ENCODE peak calls at places on chromosomes 6 and 20, in five cellular contexts. Q is GM12878, E is neural progenitor cell, R is fibroblast of lung, T is HCT116. A is an unnamed sample.

GRCh38 chr20:4169360-4170214 is 154.2 kb upstream of the RNF24 start:
- DNase-seq in E (no peak), Q (no peak), R (no peak), T (no peak), A (no peak)

GRCh38 chr6:166602928-166603690 is 16.6 kb upstream of the RAMACL start:
- DNase-seq in E (no peak), R (no peak), T (no peak), Q (no peak), A (no peak)

GRCh38 chr6:32580593-32580992 is 9.1 kb downstream of the HLA-DRB1 start:
- DNase-seq in E (no peak), R (no peak), T (no peak), Q (no peak), A (no peak)

GRCh38 chr6:19682859-19683258 is 154.3 kb upstream of the ID4 start:
- DNase-seq in Q (no peak), R (no peak), T (no peak), E (no peak), A (no peak)

GRCh38 chr6:2917065-2917464 is 14.0 kb upstream of the SERPINB9 start:
- DNase-seq in T (no peak), Q (no peak), E (peak; percentile 21), R (no peak), A (no peak)

GRCh38 chr6:143270026-143270425 is 180.5 kb downstream of the ADAT2 start:
- DNase-seq in Q (no peak), E (no peak), R (peak; percentile 87), T (no peak), A (no peak)

GRCh38 chr6:163416380-163416629 is 1.8 kb downstream of the QKI start:
- DNase-seq in R (no peak), T (no peak), Q (no peak), E (no peak), A (no peak)

GRCh38 chr20:17936791-17937687 is 31.6 kb downstream of the SNX5 start:
- DNase-seq in R (peak; percentile 60), T (no peak), Q (no peak), E (no peak), A (no peak)

GRCh38 chr6:42313941-42314570 is 96.4 kb upstream of the MRPS10 start:
- DNase-seq in Q (no peak), R (peak; percentile 68), T (no peak), E (no peak), A (no peak)

GRCh38 chr6:10749734-10750133 is 2.1 kb downstream of the TMEM14B start:
- DNase-seq in E (no peak), Q (no peak), R (no peak), T (no peak), A (no peak)

GRCh38 chr6:83868639-83869038 is 9.2 kb downstream of the CYB5R4 start:
- DNase-seq in Q (no peak), E (no peak), T (no peak), R (peak; percentile 83), A (no peak)

GRCh38 chr20:20593447-20594170 is 118.8 kb downstream of the RALGAPA2 start:
- DNase-seq in Q (no peak), R (peak; percentile 48), E (peak; percentile 87), T (peak; percentile 18), A (peak; percentile 37)

GRCh38 chr20:18625907-18626655 is 38.2 kb downstream of the DTD1 start:
- DNase-seq in T (no peak), E (no peak), R (no peak), Q (no peak), A (no peak)

DNA sequence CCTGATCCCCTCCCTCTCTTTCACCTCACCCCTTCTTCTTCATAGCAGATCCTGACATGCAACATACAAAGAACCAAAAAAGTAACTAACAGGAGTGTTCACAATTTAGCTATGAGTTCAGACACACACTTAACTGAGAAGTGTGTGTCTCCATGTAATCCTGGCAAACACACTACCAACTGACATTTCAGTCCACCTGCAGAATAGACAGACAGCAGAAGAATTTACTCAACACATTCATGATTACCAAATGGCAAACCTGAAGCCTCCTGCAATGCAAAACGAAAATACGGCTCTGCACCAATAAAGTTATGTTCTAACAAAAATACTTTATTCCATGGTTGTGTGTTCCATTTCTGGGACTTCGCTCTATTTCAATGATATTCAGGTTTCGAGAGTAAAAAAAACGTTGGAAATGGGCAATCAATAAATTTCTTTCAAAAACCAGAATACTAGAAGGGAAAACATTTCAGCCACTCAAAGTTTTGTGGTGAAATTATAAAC is 2.6 kb downstream of the BACH2 start:
- DNase-seq in T (no peak), Q (no peak), E (no peak), R (no peak), A (no peak)
- H3K4me1 ChIP-seq in T (peaks cover 13% of the 10 kb centered on the region), Q (no peaks in the 10 kb centered on the region), E (peaks cover 31% of the 10 kb centered on the region), R (peaks cover 2% of the 10 kb centered on the region), A (peaks cover 70% of the 10 kb centered on the region)

GRCh38 chr20:36835453-36836198 is 40.3 kb upstream of the TLDC2 start:
- DNase-seq in T (peak; percentile 80), R (peak; percentile 95), E (peak; percentile 95), Q (peak; percentile 87), A (peak; percentile 93)

GRCh38 chr20:36833275-36834020 is 42.5 kb upstream of the TLDC2 start:
- DNase-seq in R (no peak), Q (no peak), E (no peak), T (no peak), A (no peak)

GRCh38 chr20:36835025-36835424 is 40.9 kb upstream of the TLDC2 start:
- DNase-seq in Q (no peak), E (no peak), T (no peak), R (no peak), A (no peak)

GRCh38 chr20:36830791-36831691 is 44.9 kb upstream of the TLDC2 start:
- DNase-seq in E (no peak), R (peak; percentile 23), Q (no peak), T (no peak), A (no peak)

DNA sequence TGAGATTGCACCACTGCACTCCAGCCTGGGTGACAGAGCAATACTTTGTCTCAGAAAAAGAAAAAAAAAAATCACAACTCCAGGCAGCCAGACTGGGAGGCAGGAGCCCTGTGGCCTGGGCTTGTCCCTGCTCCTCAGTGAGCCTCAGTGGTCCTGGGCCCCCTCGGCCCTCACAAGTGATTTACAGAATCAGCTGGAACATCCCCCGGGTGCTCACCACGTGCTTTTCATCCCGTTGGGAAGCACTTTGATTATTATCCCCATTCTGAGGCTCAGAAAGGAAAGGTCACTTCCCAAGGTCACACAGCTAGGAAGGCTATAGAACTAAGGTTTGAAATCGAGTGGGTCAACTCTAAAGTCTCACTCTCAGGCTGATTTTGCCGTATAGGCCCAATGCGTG is 43.1 kb upstream of the TLDC2 start:
- DNase-seq in Q (no peak), T (no peak), E (no peak), R (no peak), A (no peak)
- H3K4me2 ChIP-seq in Q (no peak overlapping the region), T (peak overlapping the region; percentile 50), E (no peak overlapping the region), R (peak overlapping the region; percentile 21), A (no peak overlapping the region)

DNA sequence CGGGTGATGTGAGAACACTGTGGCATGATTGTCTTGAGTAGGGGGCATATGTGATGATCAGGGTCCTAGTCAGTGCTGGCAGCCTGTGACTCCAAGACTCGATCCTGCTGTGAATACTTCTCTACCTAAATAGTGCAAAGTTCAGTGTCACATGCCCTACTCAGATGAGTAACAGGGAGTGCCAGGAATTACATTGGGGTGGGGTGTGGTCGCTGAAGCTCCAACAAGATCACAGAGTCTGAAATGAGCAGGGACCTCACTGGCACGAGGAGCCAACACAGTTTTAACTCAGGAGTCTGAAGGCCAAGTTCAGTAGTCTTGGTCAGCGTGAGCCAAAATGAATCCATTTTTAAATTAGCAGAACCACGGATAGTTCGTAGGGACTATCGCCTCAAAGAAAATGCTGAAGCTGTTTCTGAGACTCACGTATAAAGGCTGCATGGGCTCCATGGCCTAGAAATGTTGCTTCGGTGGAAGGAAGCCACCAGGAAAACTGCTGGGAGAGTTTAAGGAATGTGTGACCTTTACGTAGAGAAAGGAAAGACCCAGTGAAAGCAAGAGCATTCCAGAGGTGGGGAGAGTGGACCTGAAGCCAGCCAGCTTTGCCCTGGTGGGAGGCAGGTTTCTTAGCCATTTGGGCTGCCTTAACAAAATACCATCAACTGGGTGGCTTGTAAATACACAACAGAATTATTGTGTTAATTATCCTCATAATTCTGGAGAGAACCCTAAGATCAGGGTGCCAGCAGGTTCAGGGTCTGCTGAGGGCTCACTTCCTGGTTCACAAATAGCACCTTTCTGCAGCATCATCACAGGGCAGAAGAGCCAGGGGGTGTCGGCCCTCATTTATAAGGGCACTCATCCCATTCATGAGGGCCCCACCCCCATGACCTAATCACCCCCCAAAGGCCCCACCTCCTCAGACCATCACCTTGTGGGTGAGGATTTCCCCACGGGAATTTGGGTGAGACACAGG is 72.0 kb downstream of the RPP40 start:
- DNase-seq in E (peak; percentile 36), T (no peak), Q (no peak), R (no peak), A (no peak)
- H3K27ac ChIP-seq in E (no peak overlapping the region), T (peak overlapping the region; percentile 15), Q (no peak overlapping the region), R (no peak overlapping the region), A (no peak overlapping the region)

DNA sequence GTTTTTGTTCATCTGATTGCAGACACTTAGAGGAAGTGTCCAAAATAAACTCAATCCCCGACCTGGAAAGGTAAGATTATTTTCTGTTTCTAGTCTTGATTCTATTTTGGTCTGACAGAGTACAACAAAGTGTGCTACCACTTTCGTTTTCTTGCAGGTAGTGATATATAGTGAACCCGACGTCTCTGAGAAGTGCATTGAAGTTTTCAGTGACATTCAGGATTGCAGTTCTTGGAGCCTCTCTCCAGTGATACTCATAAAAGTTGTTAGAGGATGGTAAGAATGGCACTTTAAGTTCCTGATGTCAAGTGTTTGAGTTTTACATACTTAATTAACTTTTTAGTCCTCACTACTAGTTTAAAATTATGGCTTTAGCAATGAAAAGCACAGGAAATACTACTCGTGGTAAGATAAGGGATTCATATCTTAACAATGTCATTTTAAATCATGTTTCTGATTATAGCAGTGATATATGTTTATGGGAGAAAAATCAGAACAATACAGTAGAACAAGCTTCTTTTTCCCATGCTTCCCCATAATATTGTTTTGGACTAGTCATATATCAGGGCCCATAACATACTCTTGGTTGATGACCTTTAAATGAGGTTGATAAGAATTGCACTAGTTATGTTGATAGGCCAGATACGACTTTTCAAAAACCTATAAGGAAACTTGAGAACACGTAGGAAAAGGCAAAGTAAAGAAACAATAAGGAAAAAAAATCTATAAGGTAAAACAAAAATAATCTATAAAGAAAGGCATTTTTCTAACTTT is 104.0 kb downstream of the RTN4IP1 start:
- DNase-seq in T (no peak), E (no peak), Q (no peak), R (no peak), A (peak; percentile 78)
- H3K4me1 ChIP-seq in T (peaks cover 48% of the 10 kb centered on the region), E (no peaks in the 10 kb centered on the region), Q (peaks cover 7% of the 10 kb centered on the region), R (peaks cover 16% of the 10 kb centered on the region), A (peaks cover 51% of the 10 kb centered on the region)